ENCODE peak calls at places on chromosomes 16 and 17, in six cellular contexts. S is mesenchymal stem cell, D is IMR-90, J is trophoblast cell, N is neuronal stem cell, E is H1. L is an unnamed sample.

GRCh38 chr17:43723697-43724359 is 34.8 kb downstream of the SOST start:
- DNase-seq in S (peak), D (peak), J (peak), N (no peak), E (no peak), L (no peak)

GRCh38 chr16:11256657-11257130 is 690 bp upstream of the SOCS1 start:
- DNase-seq in S (peak), D (peak), J (peak), N (peak), E (no peak), L (peak)

GRCh38 chr17:27384261-27384701 is 72.0 kb upstream of the KSR1 start:
- DNase-seq in S (peak), D (peak), J (peak), N (no peak), E (no peak), L (no peak)

GRCh38 chr17:3669548-3669947 is 936 bp downstream of the EMC6 start:
- DNase-seq in S (no peak), D (no peak), J (no peak), N (no peak), E (no peak), L (no peak)

GRCh38 chr17:73307130-73307529 is 4.7 kb downstream of the CDC42EP4 start:
- DNase-seq in S (no peak), D (no peak), J (no peak), N (no peak), E (no peak), L (peak)

GRCh38 chr16:86806838-86807351 is 228.5 kb downstream of the FOXL1 start:
- DNase-seq in S (peak), D (peak), J (no peak), N (no peak), E (no peak), L (peak)

GRCh38 chr17:1298616-1299015 is 19.2 kb downstream of the TRARG1 start:
- DNase-seq in S (peak), D (no peak), J (no peak), N (no peak), E (peak), L (peak)

GRCh38 chr17:36761203-36761945 is 160.0 kb downstream of the MRM1 start:
- DNase-seq in S (no peak), D (no peak), J (no peak), N (peak), E (no peak), L (peak)

GRCh38 chr16:87393680-87394055 is 1.5 kb downstream of the MAP1LC3B start:
- DNase-seq in S (no peak), D (no peak), J (no peak), N (no peak), E (no peak), L (no peak)

GRCh38 chr16:70675851-70676513 is 9.9 kb downstream of the MTSS2 start:
- DNase-seq in S (no peak), D (no peak), J (no peak), N (no peak), E (no peak), L (no peak)

GRCh38 chr17:30551666-30552339 is 74.6 kb downstream of the GOSR1 start:
- DNase-seq in S (no peak), D (no peak), J (peak), N (no peak), E (no peak), L (peak)

GRCh38 chr17:73380439-73381106 is 68.8 kb upstream of the CDC42EP4 start:
- DNase-seq in S (no peak), D (no peak), J (no peak), N (no peak), E (no peak), L (no peak)

GRCh38 chr17:7220593-7221280 is 999 bp downstream of the ACADVL start:
- DNase-seq in S (peak), D (peak), J (no peak), N (no peak), E (no peak), L (peak)

GRCh38 chr17:81869221-81870154 is 1.6 kb downstream of the ARHGDIA start:
- DNase-seq in S (peak), D (no peak), J (peak), N (no peak), E (no peak), L (peak)

GRCh38 chr16:74449470-74449869 is 28.2 kb upstream of the CLEC18B start:
- DNase-seq in S (peak), D (peak), J (no peak), N (no peak), E (no peak), L (no peak)

GRCh38 chr17:83012873-83013778 is 66.3 kb upstream of the METRNL start:
- DNase-seq in S (peak), D (peak), J (no peak), N (no peak), E (no peak), L (no peak)

GRCh38 chr16:67035364-67035763 is 6.4 kb downstream of the CBFB start:
- DNase-seq in S (no peak), D (no peak), J (no peak), N (no peak), E (no peak), L (no peak)

GRCh38 chr16:84138824-84139627 is 6.0 kb downstream of the HSDL1 start:
- DNase-seq in S (peak), D (peak), J (no peak), N (no peak), E (no peak), L (no peak)

GRCh38 chr17:49992933-49993422 is 2.0 kb downstream of the DLX3 start:
- DNase-seq in S (no peak), D (no peak), J (no peak), N (no peak), E (no peak), L (no peak)

GRCh38 chr17:81035389-81036127 is 607 bp downstream of the BAIAP2 start:
- DNase-seq in S (peak), D (no peak), J (peak), N (no peak), E (no peak), L (no peak)

GRCh38 chr16:4624827-4625616 is 396 bp downstream of the MGRN1 start:
- DNase-seq in S (peak), D (peak), J (peak), N (peak), E (no peak), L (peak)

GRCh38 chr17:2797226-2797625 is 988 bp downstream of the RAP1GAP2 start:
- DNase-seq in S (no peak), D (no peak), J (no peak), N (no peak), E (no peak), L (no peak)

GRCh38 chr17:35568561-35568960 is 7.9 kb upstream of the SLFN14 start:
- DNase-seq in S (peak), D (peak), J (peak), N (no peak), E (no peak), L (no peak)

GRCh38 chr17:14741516-14741915 is 440.6 kb downstream of the HS3ST3B1 start:
- DNase-seq in S (peak), D (peak), J (no peak), N (no peak), E (no peak), L (no peak)

GRCh38 chr17:72496461-72496860 is 375.6 kb downstream of the SOX9 start:
- DNase-seq in S (no peak), D (peak), J (no peak), N (no peak), E (no peak), L (no peak)

GRCh38 chr17:48588074-48588415 is 2.0 kb downstream of the HOXB3 start:
- DNase-seq in S (no peak), D (no peak), J (no peak), N (no peak), E (no peak), L (no peak)

GRCh38 chr17:28846231-28846630 is 3.6 kb upstream of the FAM222B start:
- DNase-seq in S (no peak), D (no peak), J (peak), N (no peak), E (no peak), L (no peak)

GRCh38 chr17:76083536-76083935 is 4.6 kb downstream of the ZACN start:
- DNase-seq in S (no peak), D (no peak), J (no peak), N (no peak), E (no peak), L (no peak)

GRCh38 chr17:60077672-60078519 is 825 bp downstream of the HEATR6 start:
- DNase-seq in S (peak), D (no peak), J (peak), N (no peak), E (no peak), L (no peak)

DNA sequence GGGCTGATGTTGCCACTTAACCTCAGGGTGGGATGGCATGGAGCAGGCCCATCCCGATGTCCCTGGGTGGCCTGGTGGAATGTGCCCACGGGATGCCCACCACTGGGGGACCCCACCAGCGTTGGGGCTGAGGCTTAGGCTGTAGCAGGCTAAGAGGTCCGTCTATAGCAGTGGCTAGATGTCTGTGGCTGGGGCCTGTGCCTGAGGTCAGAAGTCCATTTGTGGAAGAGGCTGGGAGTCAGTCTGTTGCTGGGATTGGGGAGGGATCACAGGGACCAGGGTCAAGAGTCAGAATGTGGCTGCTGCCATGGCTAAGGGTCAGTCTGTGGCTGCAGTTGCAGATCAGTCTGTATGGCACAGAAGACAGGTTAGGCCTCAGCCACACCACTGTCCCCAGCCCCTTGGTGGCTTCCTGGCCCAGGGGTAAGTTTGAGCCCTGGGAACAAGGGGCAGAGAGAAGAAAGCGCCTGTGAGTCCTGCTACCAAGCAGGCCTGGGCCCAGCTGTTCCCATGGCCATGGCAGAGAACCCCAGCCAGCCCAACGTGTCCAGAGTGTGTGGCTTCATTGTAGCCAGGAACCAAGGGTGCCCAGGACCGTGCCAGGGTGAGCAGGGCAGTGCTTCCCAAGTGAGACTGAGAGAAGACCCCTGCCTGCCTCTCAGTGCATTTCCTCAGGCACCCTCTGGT is 35.7 kb downstream of the RAI1 start:
- DNase-seq in S (no peak), D (no peak), J (no peak), N (no peak), E (no peak), L (no peak)
- H3K27ac ChIP-seq in S (no peak), D (no peak), J (no peak), N (no peak), E (no peak), L (no peak)

DNA sequence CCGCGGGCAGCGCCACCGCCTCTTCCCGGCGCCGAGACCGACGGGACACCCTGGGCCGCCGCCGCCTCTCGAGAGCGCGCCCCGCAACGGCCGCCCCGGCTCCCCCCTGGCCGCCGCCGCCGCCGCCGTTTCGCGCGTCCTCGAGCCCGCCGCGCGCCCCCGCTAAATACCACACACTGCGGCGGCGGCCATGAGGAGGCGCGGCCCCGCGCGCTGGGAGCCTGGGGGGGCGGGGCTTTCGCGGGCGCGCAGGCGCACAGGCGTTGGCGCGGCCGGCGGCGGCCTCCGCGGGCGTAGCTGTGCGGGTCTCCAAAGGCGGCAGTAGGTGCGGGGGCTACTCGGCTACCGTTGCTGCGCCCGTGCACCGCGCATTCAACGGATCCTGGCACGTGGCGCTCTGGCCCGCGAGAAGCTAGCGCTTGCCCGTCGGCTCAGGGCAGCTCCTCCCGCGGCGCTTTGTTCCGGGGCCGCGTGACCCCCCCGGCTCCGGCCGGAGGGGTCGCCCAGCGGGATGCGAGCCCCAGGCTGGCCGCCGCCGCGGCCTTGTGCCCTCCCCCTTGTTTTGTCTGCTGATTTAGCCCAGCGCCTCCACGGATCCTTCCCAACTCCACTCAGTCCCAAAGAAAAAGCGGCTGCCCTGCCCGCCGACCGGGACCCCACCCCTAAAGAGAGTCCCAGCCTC is at the start of gene SIAH1:
- DNase-seq in S (peak), D (peak), J (peak), N (peak), E (peak), L (peak)
- H2BK5ac ChIP-seq in S (peak), D (peak), J (peak), N (peak), E (peak), L (no peak)

DNA sequence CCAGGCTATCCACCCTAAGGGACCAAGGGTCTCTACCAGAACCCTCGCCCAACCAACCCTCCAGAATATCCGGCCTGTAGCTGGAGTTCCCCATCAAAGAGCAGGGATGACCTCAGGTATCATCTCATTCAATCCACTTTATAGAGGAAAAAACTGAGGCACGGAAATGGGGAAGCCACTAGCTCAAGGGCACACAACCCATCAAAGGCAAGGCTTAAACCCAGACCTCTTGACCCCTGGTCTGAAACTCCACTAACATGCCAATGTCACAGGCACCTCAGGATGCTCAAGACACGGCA is 1.6 kb downstream of the TBC1D10B start:
- DNase-seq in S (no peak), D (no peak), J (no peak), N (no peak), E (no peak), L (no peak)
- H2AFZ ChIP-seq in S (no peak), D (peak), J (no peak), N (no peak), E (no peak), L (no peak)

DNA sequence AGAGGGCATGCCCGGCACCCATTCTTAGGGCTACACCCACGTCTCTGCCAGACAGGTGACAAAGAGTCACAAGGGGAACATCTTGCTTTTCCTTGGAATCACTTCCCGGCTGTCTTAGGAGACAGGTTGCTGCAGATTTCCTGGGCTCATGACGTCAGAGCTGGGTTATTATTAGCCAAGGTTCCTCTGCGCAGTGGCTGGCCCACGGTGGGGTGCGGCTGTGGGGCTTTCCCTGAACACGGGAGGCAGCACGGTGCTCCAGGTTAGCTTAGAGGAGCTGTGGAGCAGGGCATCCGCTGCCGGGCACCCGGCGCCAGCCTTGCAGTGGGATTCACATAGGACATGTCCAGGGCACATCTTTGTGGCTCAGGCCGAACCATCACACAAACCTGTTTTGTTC is 118.0 kb upstream of the PLCG2 start:
- DNase-seq in S (no peak), D (no peak), J (no peak), N (no peak), E (no peak), L (no peak)
- H3K27ac ChIP-seq in S (peak), D (no peak), J (no peak), N (no peak), E (peak), L (no peak)

DNA sequence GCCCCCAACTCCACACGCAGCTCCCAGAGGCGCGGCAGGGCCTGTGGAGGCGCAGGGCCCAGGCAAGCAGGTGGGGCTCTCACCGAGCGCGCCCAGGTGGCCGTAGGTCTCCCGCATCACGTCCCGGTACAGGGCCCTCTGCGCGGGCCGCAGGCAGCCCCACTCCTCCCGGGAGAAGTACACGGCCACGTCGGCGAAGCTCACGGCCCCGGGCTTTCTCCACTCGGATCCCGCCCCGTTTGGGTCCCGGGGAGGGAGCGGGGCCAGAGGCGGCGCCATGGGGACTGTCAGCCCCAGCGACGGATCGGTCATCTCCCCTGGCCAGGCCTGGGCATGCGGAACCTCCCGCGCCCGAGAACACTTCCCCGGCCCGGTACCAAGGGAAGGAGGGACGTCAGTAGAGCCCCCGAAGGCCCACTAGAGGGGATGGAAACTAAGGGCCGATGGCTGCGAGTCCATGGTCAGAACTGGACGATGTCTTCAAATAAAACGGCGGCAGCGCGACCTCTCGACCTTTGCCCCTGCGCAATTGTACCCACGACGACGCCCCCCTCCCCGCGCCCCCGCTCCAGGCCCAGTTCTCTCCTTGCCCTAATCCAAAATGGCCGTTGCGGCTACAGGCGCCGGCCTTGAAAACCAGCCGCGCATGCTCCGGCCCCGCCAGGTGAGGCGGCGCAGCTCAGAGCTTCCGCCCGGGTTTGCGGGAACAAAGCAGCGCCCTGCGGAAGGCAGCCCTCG is at the start of gene ZNF747:
- DNase-seq in S (peak), D (peak), J (peak), N (peak), E (peak), L (peak)
- H2BK5ac ChIP-seq in S (peak), D (peak), J (peak), N (peak), E (peak), L (peak)

L was measured in H9.